ENCODE peak calls at places on chromosomes 12 and 14, in nine cellular contexts. M is MCF 10A; V is CD4-positive, alpha-beta memory T cell; W is NCI-H1092; D is CD8-positive, alpha-beta memory T cell; S is NCI-H1105 treated with DMSO at 0.1 percent for 48 hours; B is ACHN; L is stimulated activated CD8-positive, alpha-beta memory T cell treated with anti-CD3 and anti-CD28 coated beads, Interleukin-12 subunit alpha, Interleukin-12 subunit beta, amount 100 ng/mL, for 4 hours; G is hepatocyte. R is an unnamed sample.

GRCh38 chr12:88469136-88469535 is 111.1 kb downstream of the KITLG start:
- DNase-seq in M (no peak), V (no peak), W (no peak), D (no peak), S (no peak), B (no peak), L (no peak), G (no peak), R (no peak)

GRCh38 chr12:117092511-117092780 is 6.8 kb downstream of the TESC start:
- DNase-seq in M (no peak), V (no peak), W (no peak), D (no peak), S (no peak), B (no peak), L (no peak), G (no peak), R (no peak)

GRCh38 chr12:123523518-123523917 is 10.0 kb downstream of the RILPL1 start:
- DNase-seq in M (no peak), V (no peak), W (no peak), D (no peak), S (no peak), B (no peak), L (no peak), G (no peak), R (no peak)

GRCh38 chr14:26738571-26738970 is 140.7 kb upstream of the NOVA1 start:
- DNase-seq in M (peak; percentile 2), V (no peak), W (no peak), D (no peak), S (peak; percentile 65), B (no peak), L (no peak), G (no peak), R (no peak)

GRCh38 chr12:70049596-70050360 is 193.5 kb upstream of the CNOT2 start:
- DNase-seq in M (no peak), V (no peak), W (no peak), D (peak; percentile 44), S (no peak), B (no peak), L (peak; percentile 21), G (peak; percentile 57), R (no peak)

GRCh38 chr14:22666203-22666893 is 22.2 kb upstream of the OR6J1 start:
- DNase-seq in M (no peak), V (no peak), W (no peak), D (no peak), S (no peak), B (no peak), L (no peak), G (no peak), R (no peak)

GRCh38 chr12:105418821-105419291 is 88.4 kb downstream of the C12orf75 start:
- DNase-seq in M (no peak), V (no peak), W (no peak), D (no peak), S (no peak), B (no peak), L (no peak), G (no peak), R (no peak)

GRCh38 chr14:68685419-68686211 is 107.3 kb downstream of the ZFP36L1 start:
- DNase-seq in M (peak; percentile 91), V (peak; percentile 89), W (no peak), D (peak; percentile 90), S (no peak), B (peak; percentile 46), L (peak; percentile 64), G (peak; percentile 85), R (peak; percentile 74)

GRCh38 chr12:120361506-120362208 is 7.3 kb downstream of the MSI1 start:
- DNase-seq in M (no peak), V (no peak), W (peak; percentile 93), D (no peak), S (peak; percentile 94), B (no peak), L (no peak), G (peak; percentile 91), R (no peak)

GRCh38 chr14:52661314-52661713 is 34.0 kb downstream of the ERO1A start:
- DNase-seq in M (no peak), V (no peak), W (no peak), D (no peak), S (no peak), B (no peak), L (no peak), G (no peak), R (no peak)

GRCh38 chr12:53505086-53505485 is 2.2 kb downstream of the NPFF start:
- DNase-seq in M (peak; percentile 38), V (no peak), W (no peak), D (no peak), S (no peak), B (no peak), L (no peak), G (no peak), R (no peak)

GRCh38 chr14:100737526-100737925 is 10.8 kb downstream of the DLK1 start:
- DNase-seq in M (no peak), V (no peak), W (no peak), D (no peak), S (no peak), B (no peak), L (no peak), G (no peak), R (no peak)

GRCh38 chr12:118544569-118544968 is 168.2 kb downstream of the SUDS3 start:
- DNase-seq in M (peak; percentile 89), V (no peak), W (no peak), D (no peak), S (no peak), B (peak; percentile 92), L (no peak), G (no peak), R (no peak)

GRCh38 chr14:91732859-91733477 is 1.1 kb upstream of the CATSPERB start:
- DNase-seq in M (no peak), V (no peak), W (no peak), D (no peak), S (no peak), B (no peak), L (no peak), G (peak; percentile 32), R (no peak)

GRCh38 chr12:93825926-93826599 is 148.9 kb downstream of the CRADD start:
- DNase-seq in M (no peak), V (no peak), W (no peak), D (no peak), S (no peak), B (no peak), L (no peak), G (no peak), R (no peak)

GRCh38 chr14:79820866-79821535 is 390.3 kb downstream of the DIO2 start:
- DNase-seq in M (no peak), V (no peak), W (no peak), D (no peak), S (no peak), B (no peak), L (no peak), G (no peak), R (no peak)

GRCh38 chr14:65226824-65227604 is 124.7 kb upstream of the MAX start:
- DNase-seq in M (peak; percentile 70), V (no peak), W (no peak), D (no peak), S (no peak), B (no peak), L (no peak), G (peak; percentile 77), R (no peak)

GRCh38 chr12:57848208-57848607 is 1.7 kb upstream of the CTDSP2 start:
- DNase-seq in M (no peak), V (no peak), W (no peak), D (no peak), S (no peak), B (no peak), L (no peak), G (no peak), R (no peak)

GRCh38 chr12:11580125-11580751 is 69.2 kb upstream of the ETV6 start:
- DNase-seq in M (peak; percentile 99), V (no peak), W (no peak), D (no peak), S (no peak), B (peak; percentile 54), L (no peak), G (no peak), R (no peak)

GRCh38 chr12:109246221-109246620 is 62.9 kb downstream of the FOXN4 start:
- DNase-seq in M (no peak), V (no peak), W (no peak), D (no peak), S (no peak), B (no peak), L (no peak), G (no peak), R (no peak)

GRCh38 chr12:44817687-44818086 is 58.4 kb downstream of the NELL2 start:
- DNase-seq in M (no peak), V (no peak), W (no peak), D (no peak), S (no peak), B (no peak), L (no peak), G (no peak), R (no peak)